ENCODE peak calls at places on chromosomes 13 and 19, in six cellular contexts. T is testis; R is CD8-positive, alpha-beta T cell; K is ovary; E is PC-9; M is HCT116. L is an unnamed sample.

GRCh38 chr19:18580311-18580710 is 8.3 kb upstream of the REX1BD start:
- DNase-seq in R (no peak), M (no peak), K (no peak), E (no peak), T (no peak), L (no peak)

GRCh38 chr13:67147257-67148218 is 82.6 kb downstream of the PCDH9 start:
- DNase-seq in E (no peak), R (no peak), T (no peak), K (no peak), M (no peak), L (peak)

GRCh38 chr13:102033719-102034446 is 368.0 kb downstream of the FGF14 start:
- DNase-seq in M (no peak), E (no peak), R (no peak), T (no peak), K (no peak), L (no peak)

GRCh38 chr13:71611292-71611691 is 255.7 kb downstream of the DACH1 start:
- DNase-seq in E (no peak), M (no peak), T (no peak), K (no peak), R (no peak), L (no peak)

GRCh38 chr13:33109319-33109718 is 93.1 kb downstream of the KL start:
- DNase-seq in M (no peak), K (no peak), T (no peak), R (no peak), E (no peak), L (peak)

GRCh38 chr13:60396783-60397692 is at the start of gene TDRD3:
- DNase-seq in K (peak), R (peak), M (peak), T (peak), E (peak), L (peak)

GRCh38 chr13:39688699-39689405 is 33.4 kb downstream of the COG6 start:
- DNase-seq in T (no peak), E (no peak), K (no peak), M (no peak), R (no peak), L (peak)

GRCh38 chr13:49657241-49657641 is 28.9 kb downstream of the ARL11 start:
- DNase-seq in M (no peak), T (no peak), K (no peak), R (no peak), E (no peak), L (no peak)

GRCh38 chr13:51154029-51154555 is 43.0 kb upstream of the C13orf42 start:
- DNase-seq in E (no peak), M (no peak), T (no peak), K (no peak), R (no peak), L (peak)

GRCh38 chr13:27375686-27376326 is 48.6 kb upstream of the GTF3A start:
- DNase-seq in K (peak), T (peak), R (peak), M (peak), E (peak), L (peak)

GRCh38 chr19:15859187-15859586 is 38.7 kb downstream of the CYP4F2 start:
- DNase-seq in E (no peak), K (no peak), M (no peak), R (no peak), T (no peak), L (no peak)

GRCh38 chr19:29048873-29049272 is 164.1 kb downstream of the UQCRFS1 start:
- DNase-seq in K (no peak), R (no peak), E (no peak), T (no peak), M (no peak), L (no peak)

GRCh38 chr19:44585371-44586141 is 27.8 kb upstream of the IGSF23 start:
- DNase-seq in T (no peak), K (no peak), E (peak), M (no peak), R (no peak), L (peak)

GRCh38 chr19:55384576-55385235 is 614 bp upstream of the TMEM238 start:
- DNase-seq in M (no peak), E (peak), R (no peak), T (peak), K (peak), L (no peak)

GRCh38 chr13:73039201-73040108 is 19.4 kb upstream of the KLF5 start:
- DNase-seq in E (no peak), R (no peak), M (no peak), K (no peak), T (no peak), L (peak)

GRCh38 chr19:17385878-17386611 is 8.0 kb downstream of the CCDC194 start:
- DNase-seq in E (peak), R (peak), M (no peak), T (peak), K (peak), L (peak)

GRCh38 chr19:18972301-18972831 is 31.3 kb upstream of the HOMER3 start:
- DNase-seq in K (no peak), E (no peak), M (no peak), R (no peak), T (peak), L (peak)

GRCh38 chr13:75766636-75767035 is 130.5 kb downstream of the LMO7 start:
- DNase-seq in R (no peak), E (no peak), T (no peak), K (no peak), M (no peak), L (no peak)

GRCh38 chr13:97212540-97213146 is 9.5 kb upstream of the MBNL2 start:
- DNase-seq in T (peak), K (no peak), E (peak), M (no peak), R (no peak), L (peak)

GRCh38 chr13:69389899-69390298 is 717.7 kb upstream of the ATXN8OS start:
- DNase-seq in T (no peak), K (no peak), R (no peak), M (no peak), E (no peak), L (no peak)

GRCh38 chr13:83515267-83515666 is 367.0 kb downstream of the SLITRK1 start:
- DNase-seq in T (no peak), K (no peak), M (no peak), R (no peak), E (no peak), L (peak)

GRCh38 chr19:992670-993055 is 7.6 kb upstream of the GRIN3B start:
- DNase-seq in K (no peak), E (no peak), T (no peak), R (no peak), M (no peak), L (no peak)

GRCh38 chr13:45834411-45834994 is 17.1 kb downstream of the SIAH3 start:
- DNase-seq in R (no peak), M (no peak), K (no peak), T (no peak), E (no peak), L (no peak)

GRCh38 chr13:113125506-113126264 is 3.1 kb downstream of the F10 start:
- DNase-seq in K (no peak), T (no peak), M (no peak), R (no peak), E (no peak), L (no peak)

GRCh38 chr19:30692517-30692870 is 320.3 kb downstream of the ZNF536 start:
- DNase-seq in M (no peak), K (no peak), E (no peak), R (no peak), T (no peak), L (peak)

GRCh38 chr13:61880576-61881283 is 465.1 kb upstream of the PCDH20 start:
- DNase-seq in K (no peak), M (peak), E (peak), T (peak), R (no peak), L (no peak)

GRCh38 chr19:49213791-49214190 is 56.2 kb downstream of the TRPM4 start:
- DNase-seq in M (no peak), E (no peak), T (peak), R (no peak), K (no peak), L (no peak)

GRCh38 chr19:54388001-54388802 is 23.5 kb upstream of the LAIR1 start:
- DNase-seq in M (no peak), K (no peak), E (no peak), R (peak), T (peak), L (no peak)

GRCh38 chr19:46881092-46881491 is 20.3 kb downstream of the ARHGAP35 start:
- DNase-seq in M (no peak), E (no peak), R (no peak), T (no peak), K (no peak), L (no peak)

GRCh38 chr13:73171242-73171641 is 112.4 kb downstream of the KLF5 start:
- DNase-seq in K (no peak), M (no peak), E (no peak), T (no peak), R (no peak), L (no peak)

GRCh38 chr19:20259615-20260014 is 92.6 kb downstream of the ZNF486 start:
- DNase-seq in T (no peak), R (no peak), K (no peak), E (no peak), M (no peak), L (no peak)

GRCh38 chr13:40388617-40389016 is 277.8 kb downstream of the FOXO1 start:
- DNase-seq in T (no peak), K (no peak), R (peak), E (no peak), M (no peak), L (peak)

GRCh38 chr19:45955905-45956608 is 17.6 kb downstream of the NOVA2 start:
- DNase-seq in T (no peak), E (peak), R (no peak), M (peak), K (no peak), L (no peak)

GRCh38 chr19:48391100-48392005 is at the start of gene KDELR1:
- DNase-seq in R (peak), K (peak), T (peak), M (no peak), E (peak), L (peak)

GRCh38 chr13:107770541-107770940 is 444.8 kb downstream of the LIG4 start:
- DNase-seq in M (no peak), T (no peak), R (no peak), E (no peak), K (no peak), L (no peak)

GRCh38 chr13:109904218-109904617 is 117.8 kb upstream of the IRS2 start:
- DNase-seq in K (no peak), R (no peak), M (peak), E (no peak), T (no peak), L (no peak)

GRCh38 chr19:10285393-10285792 is 1.4 kb upstream of the ICAM4 start:
- DNase-seq in M (no peak), K (no peak), T (no peak), E (no peak), R (no peak), L (no peak)

GRCh38 chr19:10283301-10283733 is 3.4 kb upstream of the ICAM4 start:
- DNase-seq in M (no peak), R (no peak), E (peak), K (no peak), T (no peak), L (no peak)

GRCh38 chr19:10284641-10285278 is 2.0 kb upstream of the ICAM4 start:
- DNase-seq in E (no peak), K (no peak), T (no peak), R (no peak), M (no peak), L (no peak)

GRCh38 chr19:10286803-10287737 is at the start of gene ICAM4:
- DNase-seq in T (peak), E (no peak), K (peak), R (no peak), M (no peak), L (no peak)

GRCh38 chr19:10283786-10284540 is 2.8 kb upstream of the ICAM4 start:
- DNase-seq in E (no peak), M (no peak), R (no peak), T (no peak), K (no peak), L (no peak)
- H3K4me3 ChIP-seq in E (no peak), M (peak), R (no peak), T (no peak), K (no peak), L (no peak)

DNA sequence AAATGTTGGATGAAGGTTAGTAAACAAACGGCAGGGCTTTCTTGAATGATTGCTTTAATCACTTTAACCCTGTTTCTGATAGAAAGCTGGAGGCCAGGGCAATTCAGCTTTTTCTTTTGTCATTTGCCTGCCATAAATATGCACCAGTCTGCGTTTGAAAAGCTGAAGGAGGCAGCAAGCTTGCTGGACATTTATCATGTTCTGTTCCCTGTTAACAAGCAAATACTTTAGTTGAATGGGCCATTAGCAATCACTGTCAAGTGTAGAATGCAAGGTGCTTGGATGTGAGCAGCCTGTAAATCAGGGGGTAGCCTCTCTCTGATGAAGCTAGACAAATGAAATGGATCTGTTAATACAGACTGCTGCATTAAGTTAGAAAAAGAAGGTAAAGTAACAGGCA is 7.7 kb downstream of the EFNB2 start:
- DNase-seq in M (no peak), R (no peak), E (no peak), K (no peak), T (no peak), L (no peak)
- H3K4me3 ChIP-seq in M (no peak), R (no peak), E (no peak), K (no peak), T (no peak), L (no peak)

GRCh38 chr13:23430664-23431063 is 2.8 kb downstream of the SACS start:
- DNase-seq in R (no peak), E (no peak), K (no peak), T (no peak), M (no peak), L (no peak)
- H3K4me3 ChIP-seq in R (no peak), E (no peak), K (no peak), T (no peak), M (no peak), L (no peak)

GRCh38 chr13:58043971-58044370 is 412.4 kb downstream of the PCDH17 start:
- DNase-seq in R (no peak), K (no peak), E (no peak), M (no peak), T (no peak), L (no peak)
- H3K4me3 ChIP-seq in R (no peak), K (no peak), E (no peak), M (no peak), T (no peak), L (no peak)

DNA sequence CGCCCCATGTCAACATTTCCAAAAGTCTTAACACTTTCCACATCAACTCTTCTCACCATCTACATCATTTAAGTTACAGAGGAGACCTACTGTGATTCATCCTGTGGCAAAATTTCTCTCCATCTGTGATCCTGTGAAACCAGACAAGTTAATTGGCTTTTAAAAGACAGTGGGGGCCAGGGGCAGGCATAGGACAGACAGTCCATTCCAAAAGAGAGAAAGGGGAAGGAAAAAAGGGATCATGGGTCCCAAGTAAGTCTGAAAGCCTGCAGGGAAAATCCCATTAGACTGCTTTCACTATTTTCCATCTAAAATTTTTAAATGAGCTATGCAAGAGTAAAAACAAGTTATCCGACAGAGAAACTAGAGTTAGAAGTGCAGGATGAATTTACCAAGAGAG is 121.0 kb downstream of the MRPL57 start:
- DNase-seq in T (no peak), K (no peak), M (no peak), E (no peak), R (no peak), L (peak)
- H3K4me3 ChIP-seq in T (peak), K (peak), M (peak), E (peak), R (no peak), L (peak)

GRCh38 chr19:2982556-2982955 is 5.2 kb downstream of the TLE6 start:
- DNase-seq in M (no peak), K (no peak), T (no peak), E (no peak), R (no peak), L (no peak)

GRCh38 chr19:2983351-2984195 is 6.2 kb downstream of the TLE6 start:
- DNase-seq in E (peak), R (no peak), K (peak), T (peak), M (no peak), L (peak)

GRCh38 chr19:2982983-2983350 is 5.6 kb downstream of the TLE6 start:
- DNase-seq in E (peak), K (peak), M (no peak), T (peak), R (no peak), L (peak)

GRCh38 chr19:2981898-2982297 is 4.5 kb downstream of the TLE6 start:
- DNase-seq in M (no peak), K (no peak), R (no peak), E (no peak), T (no peak), L (no peak)

DNA sequence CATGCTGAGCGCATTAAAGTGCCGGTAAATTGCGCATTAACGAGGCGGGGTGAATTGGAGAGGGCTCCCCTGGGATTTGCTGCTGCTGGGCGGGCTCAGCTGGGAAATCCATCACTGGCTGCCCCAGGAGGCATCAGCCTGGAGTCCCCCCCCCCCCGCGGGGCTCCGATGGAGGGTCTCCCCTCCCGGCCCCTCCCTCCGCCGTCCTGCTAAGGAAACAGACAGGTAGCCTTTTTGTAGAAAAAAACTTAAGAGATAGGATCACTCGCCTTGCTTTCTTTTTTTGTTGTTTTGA is 6.8 kb downstream of the TLE6 start:
- DNase-seq in K (no peak), T (no peak), M (no peak), E (no peak), R (no peak), L (peak)
- H3K4me3 ChIP-seq in K (peak), T (peak), M (no peak), E (no peak), R (no peak), L (peak)

DNA sequence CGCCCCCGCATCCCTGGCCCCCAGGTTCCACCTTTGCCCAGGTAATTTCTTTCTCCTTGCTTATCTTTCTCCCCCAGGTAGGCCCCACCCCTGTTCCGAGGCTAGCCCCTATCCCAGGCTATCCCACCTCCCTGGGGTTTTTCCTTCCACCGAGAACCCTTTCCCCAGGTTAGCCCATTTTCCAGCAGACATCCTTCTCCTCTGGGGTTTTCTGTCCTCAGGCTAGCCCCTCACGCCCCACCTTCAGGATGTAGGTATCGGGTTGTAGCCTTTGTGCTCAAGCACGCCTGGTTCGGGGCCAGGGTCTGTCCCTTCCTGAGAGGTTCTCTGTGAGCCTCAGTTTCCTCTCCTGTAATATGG is 835 bp downstream of the FSD1 start:
- DNase-seq in E (no peak), T (no peak), M (no peak), K (no peak), R (no peak), L (no peak)
- H3K4me3 ChIP-seq in E (no peak), T (peak), M (peak), K (no peak), R (no peak), L (no peak)

GRCh38 chr19:6532244-6532999 is 1.6 kb downstream of the TNFSF9 start:
- DNase-seq in T (no peak), K (no peak), M (no peak), R (no peak), E (no peak), L (no peak)
- H3K4me3 ChIP-seq in T (no peak), K (no peak), M (peak), R (peak), E (peak), L (peak)

DNA sequence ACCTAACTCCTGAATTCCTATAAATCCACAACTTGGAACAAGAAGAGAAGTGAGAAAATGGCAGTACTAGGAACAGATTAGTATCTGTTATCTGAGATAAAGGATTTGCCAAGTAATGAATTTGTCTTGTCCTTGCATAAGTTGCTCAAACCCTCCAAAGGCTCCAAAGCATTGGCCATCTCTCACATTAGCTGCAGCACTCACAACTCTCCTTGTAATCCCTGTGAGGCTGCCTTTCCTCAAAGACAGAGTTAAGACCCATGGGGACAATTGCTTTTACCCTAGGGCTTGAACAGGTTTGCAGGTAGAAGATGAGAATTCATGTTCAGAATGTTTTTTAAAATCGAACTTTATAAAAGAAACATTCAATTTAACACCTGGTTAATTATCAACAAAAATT is 1702.2 kb downstream of the EFNB2 start:
- DNase-seq in R (no peak), K (no peak), T (no peak), M (no peak), E (no peak), L (no peak)
- H3K4me3 ChIP-seq in R (no peak), K (no peak), T (no peak), M (no peak), E (no peak), L (no peak)

GRCh38 chr13:36130542-36131214 is 504 bp downstream of the DCLK1 start:
- DNase-seq in K (peak), E (peak), R (no peak), T (peak), M (no peak), L (no peak)
- H3K4me3 ChIP-seq in K (peak), E (peak), R (no peak), T (peak), M (no peak), L (peak)